ENCODE peak calls at places on chromosomes 16 and 17, in six cellular contexts. E, G, O, Y, M and B are unnamed samples.

GRCh38 chr17:5883775-5884665 is 186.2 kb upstream of the WSCD1 start:
- DNase-seq in G (no peak), O (no peak), E (no peak), M (no peak), Y (no peak), B (no peak)

GRCh38 chr17:8332128-8332527 is 7.5 kb upstream of the ODF4 start:
- DNase-seq in O (no peak), E (no peak), G (no peak), Y (no peak), M (no peak), B (no peak)

GRCh38 chr17:59840908-59841666 is 51.7 kb downstream of the TUBD1 start:
- DNase-seq in G (peak; percentile 53), O (no peak), Y (no peak), M (no peak), E (no peak), B (no peak)

GRCh38 chr17:61490540-61490975 is 38.3 kb downstream of the TBX4 start:
- DNase-seq in E (no peak), G (peak; percentile 79), O (no peak), Y (no peak), M (no peak), B (no peak)

GRCh38 chr16:81655474-81656162 is 123.5 kb upstream of the PLCG2 start:
- DNase-seq in E (no peak), O (no peak), Y (no peak), M (no peak), G (no peak), B (no peak)

GRCh38 chr17:80152057-80152831 is 5.3 kb upstream of the EIF4A3 start:
- DNase-seq in Y (no peak), G (peak; percentile 42), M (no peak), E (no peak), O (no peak), B (no peak)

GRCh38 chr16:81620796-81621195 is 158.3 kb upstream of the PLCG2 start:
- DNase-seq in O (no peak), E (no peak), M (no peak), Y (no peak), G (no peak), B (no peak)

GRCh38 chr16:62167551-62167950 is 131.3 kb upstream of the CDH8 start:
- DNase-seq in E (no peak), M (no peak), O (no peak), G (no peak), Y (no peak), B (no peak)

GRCh38 chr16:88382491-88383400 is at the start of gene ZNF469:
- DNase-seq in O (no peak), Y (peak; percentile 83), G (no peak), E (no peak), M (no peak), B (no peak)

GRCh38 chr16:13961099-13961811 is 41.3 kb downstream of the ERCC4 start:
- DNase-seq in O (no peak), M (no peak), E (no peak), Y (no peak), G (peak; percentile 41), B (no peak)

GRCh38 chr17:39736319-39737165 is 1.2 kb upstream of the GRB7 start:
- DNase-seq in G (no peak), Y (no peak), M (no peak), O (no peak), E (no peak), B (no peak)

GRCh38 chr17:20982589-20983358 is 60.0 kb downstream of the USP22 start:
- DNase-seq in Y (no peak), G (no peak), O (no peak), M (no peak), E (no peak), B (no peak)

GRCh38 chr17:81412490-81413093 is 17.3 kb downstream of the BAHCC1 start:
- DNase-seq in E (peak; percentile 27), M (no peak), Y (no peak), G (no peak), O (peak; percentile 80), B (peak; percentile 16)

GRCh38 chr16:68372806-68373205 is 62.0 kb downstream of the PRMT7 start:
- DNase-seq in Y (no peak), M (no peak), G (no peak), O (no peak), E (no peak), B (no peak)

GRCh38 chr17:39679521-39680192 is 8.2 kb downstream of the PGAP3 start:
- DNase-seq in M (no peak), E (no peak), G (no peak), O (no peak), Y (no peak), B (no peak)